ENCODE peak calls at places on chromosomes 3 and 15, in eight cellular contexts. One of them, this sample, is unnamed.

GRCh38 chr3:190306513-190307163 is 15.6 kb downstream of the CLDN1 start:
- DNase-seq in posterior cingulate gyrus: no peak
- DNase-seq in mesothelial cell of epicardium: no peak
- DNase-seq in activated T-helper 1 cell treated with anti-CD3 and anti-CD28 coated beads, Interleukin-2, amount 50 U/mL, for 16 hours: no peak
- DNase-seq in uterus: peak; percentile 82
- DNase-seq in thyroid gland: no peak
- DNase-seq in T follicular helper cell: no peak
- DNase-seq in NCI-H2171 treated with DMSO at 0.1 percent for 48 hours: no peak
- DNase-seq in this sample: no peak

GRCh38 chr3:107632576-107632975 is 109.8 kb downstream of the BBX start:
- DNase-seq in posterior cingulate gyrus: no peak
- DNase-seq in mesothelial cell of epicardium: no peak
- DNase-seq in activated T-helper 1 cell treated with anti-CD3 and anti-CD28 coated beads, Interleukin-2, amount 50 U/mL, for 16 hours: no peak
- DNase-seq in uterus: no peak
- DNase-seq in thyroid gland: no peak
- DNase-seq in T follicular helper cell: no peak
- DNase-seq in NCI-H2171 treated with DMSO at 0.1 percent for 48 hours: no peak
- DNase-seq in this sample: no peak

GRCh38 chr15:96183020-96183926 is 147.2 kb upstream of the NR2F2 start:
- DNase-seq in posterior cingulate gyrus: no peak
- DNase-seq in mesothelial cell of epicardium: no peak
- DNase-seq in activated T-helper 1 cell treated with anti-CD3 and anti-CD28 coated beads, Interleukin-2, amount 50 U/mL, for 16 hours: no peak
- DNase-seq in uterus: no peak
- DNase-seq in thyroid gland: no peak
- DNase-seq in T follicular helper cell: no peak
- DNase-seq in NCI-H2171 treated with DMSO at 0.1 percent for 48 hours: no peak
- DNase-seq in this sample: no peak

GRCh38 chr15:66700412-66700801 is 1.6 kb upstream of the SMAD6 start:
- DNase-seq in posterior cingulate gyrus: no peak
- DNase-seq in mesothelial cell of epicardium: no peak
- DNase-seq in activated T-helper 1 cell treated with anti-CD3 and anti-CD28 coated beads, Interleukin-2, amount 50 U/mL, for 16 hours: no peak
- DNase-seq in uterus: no peak
- DNase-seq in thyroid gland: no peak
- DNase-seq in T follicular helper cell: no peak
- DNase-seq in NCI-H2171 treated with DMSO at 0.1 percent for 48 hours: peak; percentile 72
- DNase-seq in this sample: no peak

GRCh38 chr15:98872777-98873176 is 134.8 kb downstream of the PGPEP1L start:
- DNase-seq in posterior cingulate gyrus: no peak
- DNase-seq in mesothelial cell of epicardium: no peak
- DNase-seq in activated T-helper 1 cell treated with anti-CD3 and anti-CD28 coated beads, Interleukin-2, amount 50 U/mL, for 16 hours: no peak
- DNase-seq in uterus: no peak
- DNase-seq in thyroid gland: no peak
- DNase-seq in T follicular helper cell: no peak
- DNase-seq in NCI-H2171 treated with DMSO at 0.1 percent for 48 hours: no peak
- DNase-seq in this sample: no peak

GRCh38 chr3:47370887-47371697 is 9.7 kb upstream of the PTPN23 start:
- DNase-seq in posterior cingulate gyrus: no peak
- DNase-seq in mesothelial cell of epicardium: no peak
- DNase-seq in activated T-helper 1 cell treated with anti-CD3 and anti-CD28 coated beads, Interleukin-2, amount 50 U/mL, for 16 hours: no peak
- DNase-seq in uterus: no peak
- DNase-seq in thyroid gland: no peak
- DNase-seq in T follicular helper cell: no peak
- DNase-seq in NCI-H2171 treated with DMSO at 0.1 percent for 48 hours: no peak
- DNase-seq in this sample: peak; percentile 53

GRCh38 chr15:66641485-66642313 is 60.3 kb upstream of the SMAD6 start:
- DNase-seq in posterior cingulate gyrus: no peak
- DNase-seq in mesothelial cell of epicardium: no peak
- DNase-seq in activated T-helper 1 cell treated with anti-CD3 and anti-CD28 coated beads, Interleukin-2, amount 50 U/mL, for 16 hours: no peak
- DNase-seq in uterus: no peak
- DNase-seq in thyroid gland: no peak
- DNase-seq in T follicular helper cell: no peak
- DNase-seq in NCI-H2171 treated with DMSO at 0.1 percent for 48 hours: no peak
- DNase-seq in this sample: no peak

GRCh38 chr3:188211476-188211875 is 57.5 kb downstream of the LPP start:
- DNase-seq in posterior cingulate gyrus: no peak
- DNase-seq in mesothelial cell of epicardium: no peak
- DNase-seq in activated T-helper 1 cell treated with anti-CD3 and anti-CD28 coated beads, Interleukin-2, amount 50 U/mL, for 16 hours: no peak
- DNase-seq in uterus: no peak
- DNase-seq in thyroid gland: no peak
- DNase-seq in T follicular helper cell: no peak
- DNase-seq in NCI-H2171 treated with DMSO at 0.1 percent for 48 hours: no peak
- DNase-seq in this sample: no peak

GRCh38 chr3:134627831-134628230 is 23.0 kb downstream of the KY start:
- DNase-seq in posterior cingulate gyrus: no peak
- DNase-seq in mesothelial cell of epicardium: no peak
- DNase-seq in activated T-helper 1 cell treated with anti-CD3 and anti-CD28 coated beads, Interleukin-2, amount 50 U/mL, for 16 hours: no peak
- DNase-seq in uterus: no peak
- DNase-seq in thyroid gland: no peak
- DNase-seq in T follicular helper cell: no peak
- DNase-seq in NCI-H2171 treated with DMSO at 0.1 percent for 48 hours: no peak
- DNase-seq in this sample: no peak

GRCh38 chr3:24812116-24812515 is 317.5 kb upstream of the THRB start:
- DNase-seq in posterior cingulate gyrus: no peak
- DNase-seq in mesothelial cell of epicardium: no peak
- DNase-seq in activated T-helper 1 cell treated with anti-CD3 and anti-CD28 coated beads, Interleukin-2, amount 50 U/mL, for 16 hours: no peak
- DNase-seq in uterus: no peak
- DNase-seq in thyroid gland: peak; percentile 76
- DNase-seq in T follicular helper cell: no peak
- DNase-seq in NCI-H2171 treated with DMSO at 0.1 percent for 48 hours: no peak
- DNase-seq in this sample: no peak

GRCh38 chr3:45056608-45057301 is 30.7 kb downstream of the CLEC3B start:
- DNase-seq in posterior cingulate gyrus: no peak
- DNase-seq in mesothelial cell of epicardium: no peak
- DNase-seq in activated T-helper 1 cell treated with anti-CD3 and anti-CD28 coated beads, Interleukin-2, amount 50 U/mL, for 16 hours: no peak
- DNase-seq in uterus: no peak
- DNase-seq in thyroid gland: peak; percentile 60
- DNase-seq in T follicular helper cell: no peak
- DNase-seq in NCI-H2171 treated with DMSO at 0.1 percent for 48 hours: no peak
- DNase-seq in this sample: no peak

GRCh38 chr15:43792761-43793493 is 807 bp downstream of the SERF2 start:
- DNase-seq in posterior cingulate gyrus: no peak
- DNase-seq in mesothelial cell of epicardium: no peak
- DNase-seq in activated T-helper 1 cell treated with anti-CD3 and anti-CD28 coated beads, Interleukin-2, amount 50 U/mL, for 16 hours: no peak
- DNase-seq in uterus: no peak
- DNase-seq in thyroid gland: no peak
- DNase-seq in T follicular helper cell: no peak
- DNase-seq in NCI-H2171 treated with DMSO at 0.1 percent for 48 hours: no peak
- DNase-seq in this sample: no peak

GRCh38 chr15:53869044-53869805 is 109.0 kb upstream of the UNC13C start:
- DNase-seq in posterior cingulate gyrus: no peak
- DNase-seq in mesothelial cell of epicardium: no peak
- DNase-seq in activated T-helper 1 cell treated with anti-CD3 and anti-CD28 coated beads, Interleukin-2, amount 50 U/mL, for 16 hours: no peak
- DNase-seq in uterus: no peak
- DNase-seq in thyroid gland: no peak
- DNase-seq in T follicular helper cell: no peak
- DNase-seq in NCI-H2171 treated with DMSO at 0.1 percent for 48 hours: no peak
- DNase-seq in this sample: no peak

GRCh38 chr3:23002846-23003800 is 200.0 kb upstream of the UBE2E2 start:
- DNase-seq in posterior cingulate gyrus: no peak
- DNase-seq in mesothelial cell of epicardium: no peak
- DNase-seq in activated T-helper 1 cell treated with anti-CD3 and anti-CD28 coated beads, Interleukin-2, amount 50 U/mL, for 16 hours: no peak
- DNase-seq in uterus: no peak
- DNase-seq in thyroid gland: no peak
- DNase-seq in T follicular helper cell: no peak
- DNase-seq in NCI-H2171 treated with DMSO at 0.1 percent for 48 hours: peak; percentile 10
- DNase-seq in this sample: no peak

GRCh38 chr3:159170436-159171003 is 368.7 kb downstream of the MFSD1 start:
- DNase-seq in posterior cingulate gyrus: no peak
- DNase-seq in mesothelial cell of epicardium: no peak
- DNase-seq in activated T-helper 1 cell treated with anti-CD3 and anti-CD28 coated beads, Interleukin-2, amount 50 U/mL, for 16 hours: no peak
- DNase-seq in uterus: no peak
- DNase-seq in thyroid gland: no peak
- DNase-seq in T follicular helper cell: no peak
- DNase-seq in NCI-H2171 treated with DMSO at 0.1 percent for 48 hours: no peak
- DNase-seq in this sample: no peak

GRCh38 chr15:99305761-99306505 is 54.7 kb downstream of the LRRC28 start:
- DNase-seq in posterior cingulate gyrus: no peak
- DNase-seq in mesothelial cell of epicardium: peak; percentile 41
- DNase-seq in activated T-helper 1 cell treated with anti-CD3 and anti-CD28 coated beads, Interleukin-2, amount 50 U/mL, for 16 hours: no peak
- DNase-seq in uterus: peak; percentile 58
- DNase-seq in thyroid gland: peak; percentile 96
- DNase-seq in T follicular helper cell: no peak
- DNase-seq in NCI-H2171 treated with DMSO at 0.1 percent for 48 hours: peak; percentile 87
- DNase-seq in this sample: peak; percentile 17

GRCh38 chr15:48149858-48150257 is 28.2 kb downstream of the MYEF2 start:
- DNase-seq in posterior cingulate gyrus: no peak
- DNase-seq in mesothelial cell of epicardium: no peak
- DNase-seq in activated T-helper 1 cell treated with anti-CD3 and anti-CD28 coated beads, Interleukin-2, amount 50 U/mL, for 16 hours: no peak
- DNase-seq in uterus: no peak
- DNase-seq in thyroid gland: no peak
- DNase-seq in T follicular helper cell: no peak
- DNase-seq in NCI-H2171 treated with DMSO at 0.1 percent for 48 hours: no peak
- DNase-seq in this sample: no peak

GRCh38 chr15:76196286-76196948 is 114.9 kb downstream of the ETFA start:
- DNase-seq in posterior cingulate gyrus: no peak
- DNase-seq in mesothelial cell of epicardium: no peak
- DNase-seq in activated T-helper 1 cell treated with anti-CD3 and anti-CD28 coated beads, Interleukin-2, amount 50 U/mL, for 16 hours: no peak
- DNase-seq in uterus: peak; percentile 93
- DNase-seq in thyroid gland: peak; percentile 52
- DNase-seq in T follicular helper cell: no peak
- DNase-seq in NCI-H2171 treated with DMSO at 0.1 percent for 48 hours: peak; percentile 16
- DNase-seq in this sample: peak; percentile 87

GRCh38 chr3:171935261-171936123 is 92.3 kb downstream of the TMEM212 start:
- DNase-seq in posterior cingulate gyrus: no peak
- DNase-seq in mesothelial cell of epicardium: no peak
- DNase-seq in activated T-helper 1 cell treated with anti-CD3 and anti-CD28 coated beads, Interleukin-2, amount 50 U/mL, for 16 hours: no peak
- DNase-seq in uterus: no peak
- DNase-seq in thyroid gland: no peak
- DNase-seq in T follicular helper cell: no peak
- DNase-seq in NCI-H2171 treated with DMSO at 0.1 percent for 48 hours: no peak
- DNase-seq in this sample: no peak

GRCh38 chr15:62521396-62521795 is 356.3 kb upstream of the C2CD4B start:
- DNase-seq in posterior cingulate gyrus: no peak
- DNase-seq in mesothelial cell of epicardium: no peak
- DNase-seq in activated T-helper 1 cell treated with anti-CD3 and anti-CD28 coated beads, Interleukin-2, amount 50 U/mL, for 16 hours: no peak
- DNase-seq in uterus: no peak
- DNase-seq in thyroid gland: no peak
- DNase-seq in T follicular helper cell: no peak
- DNase-seq in NCI-H2171 treated with DMSO at 0.1 percent for 48 hours: no peak
- DNase-seq in this sample: no peak

This sample was measured in cerebellum.